ENCODE peak calls at places on chromosomes 7 and 10, in six cellular contexts. L is adipocyte; Z is NCI-H1092; J is stimulated activated CD8-positive, alpha-beta memory T cell treated with anti-CD3 and anti-CD28 coated beads, Interleukin-15, amount 100 ng/mL, for 4 hours; G is GM19239; B is fibroblast of the conjunctiva. V is an unnamed sample.

GRCh38 chr7:74587435-74588126 is 69.9 kb upstream of the GTF2I start:
- DNase-seq in L (peak; percentile 95), Z (no peak), J (no peak), G (peak; percentile 73), B (peak; percentile 92), V (peak; percentile 99)

GRCh38 chr10:78963074-78964034 is 105.4 kb upstream of the ZMIZ1 start:
- DNase-seq in L (no peak), Z (no peak), J (no peak), G (no peak), B (no peak), V (no peak)

GRCh38 chr10:17430647-17431355 is 23.6 kb downstream of the ST8SIA6 start:
- DNase-seq in L (peak; percentile 90), Z (no peak), J (no peak), G (no peak), B (peak; percentile 67), V (peak; percentile 38)

GRCh38 chr10:46273506-46274477 is 13.0 kb upstream of the ANTXRL start:
- DNase-seq in L (no peak), Z (no peak), J (no peak), G (no peak), B (no peak), V (no peak)

GRCh38 chr7:1464694-1465093 is 5.4 kb upstream of the MICALL2 start:
- DNase-seq in L (no peak), Z (no peak), J (no peak), G (no peak), B (no peak), V (no peak)

GRCh38 chr10:84783386-84783785 is 455.0 kb downstream of the CCSER2 start:
- DNase-seq in L (peak; percentile 8), Z (no peak), J (no peak), G (no peak), B (no peak), V (peak; percentile 49)

GRCh38 chr10:14916600-14916999 is 37.3 kb downstream of the DCLRE1C start:
- DNase-seq in L (no peak), Z (no peak), J (no peak), G (no peak), B (no peak), V (no peak)

GRCh38 chr7:98251251-98251843 is 685 bp downstream of the TECPR1 start:
- DNase-seq in L (peak; percentile 38), Z (no peak), J (peak; percentile 8), G (no peak), B (no peak), V (peak; percentile 5)

GRCh38 chr10:132174237-132174636 is 12.5 kb upstream of the DPYSL4 start:
- DNase-seq in L (no peak), Z (no peak), J (no peak), G (no peak), B (no peak), V (no peak)

V was measured in kidney glomerular epithelial cell.